ENCODE peak calls at places on chromosomes 12 and 14, in four cellular contexts. L, E, R and J are unnamed samples.

GRCh38 chr12:6528539-6529235 is 5.6 kb upstream of the GAPDH start:
- DNase-seq in L (no peak), E (no peak), R (no peak), J (no peak)

GRCh38 chr12:109888179-109889020 is 8.1 kb upstream of the GLTP start:
- DNase-seq in L (peak), E (no peak), R (no peak), J (no peak)

GRCh38 chr14:72186461-72187035 is 254.3 kb downstream of the RGS6 start:
- DNase-seq in L (no peak), E (no peak), R (no peak), J (no peak)

GRCh38 chr12:101962486-101962885 is 85.1 kb downstream of the DRAM1 start:
- DNase-seq in L (no peak), E (no peak), R (no peak), J (no peak)

GRCh38 chr14:30005114-30005698 is 77.6 kb upstream of the PRKD1 start:
- DNase-seq in L (no peak), E (no peak), R (no peak), J (no peak)

GRCh38 chr12:12722351-12723146 is 5.4 kb downstream of the CDKN1B start:
- DNase-seq in L (peak), E (no peak), R (no peak), J (no peak)

GRCh38 chr14:79534703-79535353 is 676.5 kb downstream of the DIO2 start:
- DNase-seq in L (no peak), E (no peak), R (no peak), J (no peak)

GRCh38 chr14:69924181-69924580 is 45.0 kb downstream of the SMOC1 start:
- DNase-seq in L (no peak), E (no peak), R (no peak), J (no peak)

GRCh38 chr12:131088701-131089525 is 135.2 kb downstream of the ADGRD1 start:
- DNase-seq in L (no peak), E (no peak), R (peak), J (no peak)

GRCh38 chr14:22656226-22656625 is 12.1 kb upstream of the OR6J1 start:
- DNase-seq in L (no peak), E (no peak), R (no peak), J (no peak)

GRCh38 chr12:55933158-55933798 is 2.3 kb downstream of the DGKA start:
- DNase-seq in L (no peak), E (no peak), R (no peak), J (peak)

GRCh38 chr14:78848234-78848820 is 678.2 kb downstream of the NRXN3 start:
- DNase-seq in L (peak), E (no peak), R (no peak), J (no peak)

GRCh38 chr14:75587388-75587787 is 9.0 kb downstream of the FLVCR2 start:
- DNase-seq in L (no peak), E (no peak), R (no peak), J (no peak)

GRCh38 chr12:4288296-4289019 is 14.9 kb downstream of the CCND2 start:
- DNase-seq in L (no peak), E (no peak), R (peak), J (no peak)

GRCh38 chr14:91127411-91127810 is 13.5 kb downstream of the DGLUCY start:
- DNase-seq in L (no peak), E (no peak), R (no peak), J (no peak)

GRCh38 chr14:60339571-60339970 is 90.5 kb downstream of the PPM1A start:
- DNase-seq in L (no peak), E (no peak), R (no peak), J (no peak)

GRCh38 chr12:119512772-119513497 is 80.6 kb upstream of the TMEM233 start:
- DNase-seq in L (no peak), E (no peak), R (no peak), J (no peak)

GRCh38 chr14:81434230-81434629 is 34.1 kb upstream of the STON2 start:
- DNase-seq in L (no peak), E (no peak), R (no peak), J (no peak)

GRCh38 chr14:90419200-90419599 is 22.4 kb downstream of the CALM1 start:
- DNase-seq in L (no peak), E (no peak), R (peak), J (no peak)

GRCh38 chr12:48119834-48120195 is 651 bp downstream of the PFKM start:
- DNase-seq in L (no peak), E (no peak), R (no peak), J (no peak)

GRCh38 chr12:57940052-57940914 is 1.1 kb upstream of the ATP23 start:
- DNase-seq in L (no peak), E (no peak), R (no peak), J (no peak)

GRCh38 chr14:72332054-72332453 is 399.8 kb downstream of the RGS6 start:
- DNase-seq in L (no peak), E (no peak), R (no peak), J (no peak)

GRCh38 chr12:99381992-99382391 is 265.6 kb upstream of the GARIN6 start:
- DNase-seq in L (no peak), E (no peak), R (no peak), J (no peak)

GRCh38 chr12:113262710-113263109 is 41.4 kb downstream of the TPCN1 start:
- DNase-seq in L (no peak), E (no peak), R (no peak), J (no peak)

GRCh38 chr14:61749867-61750266 is 12.4 kb upstream of the SNAPC1 start:
- DNase-seq in L (no peak), E (no peak), R (no peak), J (no peak)

GRCh38 chr14:59428581-59429012 is 36.6 kb downstream of the GPR135 start:
- DNase-seq in L (no peak), E (no peak), R (no peak), J (no peak)

GRCh38 chr14:60396718-60397343 is 89.0 kb downstream of the C14orf39 start:
- DNase-seq in L (no peak), E (no peak), R (no peak), J (no peak)

GRCh38 chr12:53265783-53266182 is 2.3 kb upstream of the ESPL1 start:
- DNase-seq in L (no peak), E (no peak), R (no peak), J (no peak)

GRCh38 chr12:39626033-39626814 is 6.6 kb upstream of the ABCD2 start:
- DNase-seq in L (no peak), E (no peak), R (no peak), J (no peak)

GRCh38 chr12:11166300-11166699 is 4.7 kb upstream of the SMIM10L1 start:
- DNase-seq in L (no peak), E (no peak), R (no peak), J (no peak)

GRCh38 chr12:115337693-115338543 is 653.9 kb upstream of the TBX3 start:
- DNase-seq in L (no peak), E (no peak), R (peak), J (no peak)

GRCh38 chr12:96578526-96579125 is 89.2 kb downstream of the CFAP54 start:
- DNase-seq in L (peak), E (no peak), R (no peak), J (no peak)

GRCh38 chr14:91229743-91230200 is 14.7 kb downstream of the GPR68 start:
- DNase-seq in L (peak), E (peak), R (no peak), J (peak)

GRCh38 chr14:71698027-71698426 is 234.2 kb upstream of the RGS6 start:
- DNase-seq in L (no peak), E (no peak), R (no peak), J (no peak)

GRCh38 chr12:49636979-49637378 is 13.6 kb downstream of the PRPF40B start:
- DNase-seq in L (peak), E (peak), R (no peak), J (no peak)

GRCh38 chr14:85280074-85280473 is 249.9 kb upstream of the FLRT2 start:
- DNase-seq in L (no peak), E (no peak), R (no peak), J (no peak)

DNA sequence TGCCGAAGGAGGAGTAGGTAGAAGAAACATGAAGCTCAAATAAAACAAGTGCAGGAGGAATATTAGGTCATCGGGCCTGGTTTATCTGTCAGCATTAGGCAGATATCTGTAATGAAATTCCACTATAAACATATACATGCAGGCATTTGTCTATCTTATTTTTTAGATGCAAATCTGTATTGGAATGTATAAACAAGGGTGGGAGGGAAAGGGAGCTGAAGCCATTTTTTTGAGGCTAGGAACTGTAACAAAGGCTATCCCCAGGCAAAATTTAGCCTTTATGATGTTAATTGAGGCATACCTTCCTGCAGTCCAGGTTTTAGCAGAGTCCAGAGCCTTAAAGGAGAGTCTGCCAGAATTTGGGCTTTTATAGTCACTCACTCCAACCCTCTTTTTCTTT is 72.5 kb downstream of the PHLDA1 start:
- DNase-seq in L (no peak), E (no peak), R (no peak), J (no peak)
- H3K4me3 ChIP-seq in L (peak), E (no peak), R (no peak), J (no peak)

GRCh38 chr12:80264386-80264785 is 165.0 kb downstream of the OTOGL start:
- DNase-seq in L (no peak), E (no peak), R (no peak), J (no peak)
- H3K27ac ChIP-seq in L (no peak), E (no peak), R (no peak), J (no peak)

GRCh38 chr12:123102781-123103503 is 47.9 kb downstream of the PITPNM2 start:
- DNase-seq in L (no peak), E (no peak), R (no peak), J (no peak)
- H3K4me3 ChIP-seq in L (no peak), E (no peak), R (no peak), J (no peak)

GRCh38 chr12:69575346-69575745 is 9.9 kb upstream of the CCT2 start:
- DNase-seq in L (no peak), E (no peak), R (no peak), J (no peak)

GRCh38 chr12:69570000-69570516 is 15.2 kb upstream of the CCT2 start:
- DNase-seq in L (no peak), E (no peak), R (no peak), J (no peak)

GRCh38 chr12:69566603-69567002 is 18.7 kb upstream of the CCT2 start:
- DNase-seq in L (no peak), E (no peak), R (no peak), J (no peak)

GRCh38 chr12:69569236-69569635 is 16.0 kb upstream of the CCT2 start:
- DNase-seq in L (no peak), E (no peak), R (no peak), J (no peak)

GRCh38 chr12:69570545-69571399 is 14.5 kb upstream of the CCT2 start:
- DNase-seq in L (peak), E (peak), R (no peak), J (peak)
- H3K27ac ChIP-seq in L (peak), E (no peak), R (no peak), J (no peak)